ENCODE peak calls at places on chromosomes 2 and 18, in five cellular contexts. Z is foreskin fibroblast, X is GM13977, W is MM.1S, K is spleen. J is an unnamed sample.
A peak's percentile ranks its signal among the peaks of the same experiment; 100 is the strongest.

GRCh38 chr2:172416447-172417058 is 10.8 kb upstream of the ITGA6 start:
- DNase-seq in Z (no peak), X (no peak), W (no peak), K (no peak), J (no peak)

GRCh38 chr2:55003706-55004639 is 46.3 kb downstream of the RTN4 start:
- DNase-seq in Z (no peak), X (no peak), W (no peak), K (no peak), J (no peak)

GRCh38 chr18:58570360-58571064 is 58.4 kb downstream of the ALPK2 start:
- DNase-seq in Z (no peak), X (no peak), W (no peak), K (no peak), J (no peak)

GRCh38 chr18:9947248-9947647 is 33.4 kb downstream of the VAPA start:
- DNase-seq in Z (no peak), X (no peak), W (no peak), K (no peak), J (no peak)

GRCh38 chr2:19125876-19126275 is 232.5 kb downstream of the OSR1 start:
- DNase-seq in Z (no peak), X (no peak), W (no peak), K (no peak), J (no peak)

GRCh38 chr2:176753752-176754474 is 458.7 kb upstream of the HNRNPA3 start:
- DNase-seq in Z (no peak), X (no peak), W (no peak), K (no peak), J (no peak)

GRCh38 chr2:1739961-1740713 is 4.2 kb downstream of the PXDN start:
- DNase-seq in Z (no peak), X (no peak), W (no peak), K (peak; percentile 73), J (no peak)

GRCh38 chr2:96760986-96761832 is 507 bp downstream of the CNNM4 start:
- DNase-seq in Z (no peak), X (no peak), W (no peak), K (peak; percentile 91), J (no peak)

GRCh38 chr2:127763776-127764175 is 47.2 kb downstream of the WDR33 start:
- DNase-seq in Z (peak; percentile 22), X (no peak), W (no peak), K (no peak), J (no peak)

GRCh38 chr2:51717318-51717717 is 685.4 kb upstream of the NRXN1 start:
- DNase-seq in Z (no peak), X (no peak), W (no peak), K (no peak), J (no peak)

GRCh38 chr18:13389491-13390131 is 171.1 kb downstream of the LDLRAD4 start:
- DNase-seq in Z (no peak), X (no peak), W (no peak), K (no peak), J (no peak)

GRCh38 chr18:35478520-35479435 is 19.0 kb downstream of the INO80C start:
- DNase-seq in Z (peak; percentile 95), X (no peak), W (no peak), K (no peak), J (peak; percentile 35)

GRCh38 chr18:60069145-60069544 is 169.3 kb downstream of the PMAIP1 start:
- DNase-seq in Z (no peak), X (no peak), W (no peak), K (no peak), J (no peak)

GRCh38 chr2:168583064-168583709 is 127.1 kb downstream of the CERS6 start:
- DNase-seq in Z (no peak), X (peak; percentile 21), W (peak; percentile 53), K (no peak), J (peak; percentile 34)

GRCh38 chr2:117378653-117379052 is 435.8 kb upstream of the DDX18 start:
- DNase-seq in Z (no peak), X (no peak), W (no peak), K (no peak), J (no peak)

GRCh38 chr2:9765611-9766531 is 77.4 kb upstream of the TAF1B start:
- DNase-seq in Z (no peak), X (no peak), W (no peak), K (no peak), J (no peak)

GRCh38 chr18:70195852-70196434 is 9.5 kb downstream of the RTTN start:
- DNase-seq in Z (peak; percentile 39), X (peak; percentile 27), W (peak; percentile 62), K (no peak), J (peak; percentile 21)

GRCh38 chr2:143219266-143219665 is 90.0 kb downstream of the ARHGAP15 start:
- DNase-seq in Z (no peak), X (no peak), W (no peak), K (no peak), J (no peak)

GRCh38 chr2:109537565-109538221 is 76.1 kb downstream of the SEPTIN10 start:
- DNase-seq in Z (no peak), X (no peak), W (no peak), K (no peak), J (no peak)

GRCh38 chr2:226187601-226188000 is 612.0 kb downstream of the IRS1 start:
- DNase-seq in Z (peak; percentile 80), X (no peak), W (no peak), K (no peak), J (no peak)

GRCh38 chr2:236867441-236868260 is 218.0 kb upstream of the COPS8 start:
- DNase-seq in Z (peak; percentile 73), X (no peak), W (no peak), K (no peak), J (no peak)

GRCh38 chr2:192828175-192828574 is 633.4 kb upstream of the TMEFF2 start:
- DNase-seq in Z (no peak), X (no peak), W (no peak), K (peak; percentile 56), J (no peak)

GRCh38 chr2:153668923-153669322 is 190.4 kb upstream of the RPRM start:
- DNase-seq in Z (no peak), X (no peak), W (no peak), K (peak; percentile 65), J (no peak)

GRCh38 chr18:2336993-2337392 is 234.3 kb downstream of the METTL4 start:
- DNase-seq in Z (no peak), X (no peak), W (no peak), K (no peak), J (no peak)

GRCh38 chr2:226979004-226979403 is 143.2 kb downstream of the RHBDD1 start:
- DNase-seq in Z (no peak), X (no peak), W (no peak), K (no peak), J (no peak)

GRCh38 chr2:20357588-20358394 is 7.1 kb upstream of the PUM2 start:
- DNase-seq in Z (no peak), X (no peak), W (no peak), K (no peak), J (no peak)

GRCh38 chr18:63970803-63971191 is 916 bp downstream of the SERPINB8 start:
- DNase-seq in Z (peak; percentile 32), X (no peak), W (no peak), K (peak; percentile 84), J (no peak)

GRCh38 chr2:67782443-67782842 is 280.4 kb downstream of the C1D start:
- DNase-seq in Z (peak; percentile 58), X (no peak), W (no peak), K (no peak), J (no peak)

GRCh38 chr2:57981369-57981768 is 65.2 kb upstream of the VRK2 start:
- DNase-seq in Z (peak; percentile 54), X (no peak), W (no peak), K (no peak), J (no peak)

GRCh38 chr2:160392201-160392600 is 101.4 kb downstream of the RBMS1 start:
- DNase-seq in Z (no peak), X (no peak), W (no peak), K (no peak), J (no peak)

GRCh38 chr2:9237831-9238230 is 31.2 kb downstream of the ASAP2 start:
- DNase-seq in Z (no peak), X (no peak), W (no peak), K (no peak), J (no peak)

GRCh38 chr2:106159867-106160785 is 34.0 kb downstream of the UXS1 start:
- DNase-seq in Z (no peak), X (no peak), W (no peak), K (peak; percentile 77), J (peak; percentile 29)

GRCh38 chr2:134120160-134120717 is 133.6 kb upstream of the MGAT5 start:
- DNase-seq in Z (no peak), X (no peak), W (no peak), K (peak; percentile 91), J (no peak)

GRCh38 chr18:7132356-7133115 is 14.9 kb upstream of the LAMA1 start:
- DNase-seq in Z (no peak), X (no peak), W (no peak), K (no peak), J (no peak)

GRCh38 chr2:19251554-19251953 is 106.9 kb downstream of the OSR1 start:
- DNase-seq in Z (no peak), X (no peak), W (no peak), K (no peak), J (no peak)

DNA sequence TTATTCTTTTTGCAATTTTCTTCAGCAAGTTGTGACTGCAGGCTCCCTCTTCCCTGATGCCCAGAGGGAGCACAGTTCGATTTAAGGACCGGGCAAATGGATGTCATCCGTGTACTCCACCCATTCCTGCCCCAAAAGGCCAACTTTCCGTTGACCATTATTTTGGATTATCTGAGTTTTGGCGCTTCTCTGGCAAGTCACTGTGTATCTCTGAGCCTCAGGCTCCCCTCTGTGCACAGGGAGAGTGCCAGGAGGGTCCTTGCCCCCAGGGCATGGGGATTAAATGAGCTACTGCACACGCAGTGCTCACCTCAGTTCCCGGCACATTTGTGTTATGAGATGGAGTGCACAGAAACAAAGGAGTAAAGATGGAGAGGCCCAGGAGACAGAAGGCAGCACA is 41.4 kb upstream of the HDAC4 start:
- DNase-seq in Z (no peak), X (no peak), W (no peak), K (no peak), J (no peak)
- TF ChIP-seq CTCF in Z (no peak), X (no peak), W (no peak), K (no peak), J (no peak)

DNA sequence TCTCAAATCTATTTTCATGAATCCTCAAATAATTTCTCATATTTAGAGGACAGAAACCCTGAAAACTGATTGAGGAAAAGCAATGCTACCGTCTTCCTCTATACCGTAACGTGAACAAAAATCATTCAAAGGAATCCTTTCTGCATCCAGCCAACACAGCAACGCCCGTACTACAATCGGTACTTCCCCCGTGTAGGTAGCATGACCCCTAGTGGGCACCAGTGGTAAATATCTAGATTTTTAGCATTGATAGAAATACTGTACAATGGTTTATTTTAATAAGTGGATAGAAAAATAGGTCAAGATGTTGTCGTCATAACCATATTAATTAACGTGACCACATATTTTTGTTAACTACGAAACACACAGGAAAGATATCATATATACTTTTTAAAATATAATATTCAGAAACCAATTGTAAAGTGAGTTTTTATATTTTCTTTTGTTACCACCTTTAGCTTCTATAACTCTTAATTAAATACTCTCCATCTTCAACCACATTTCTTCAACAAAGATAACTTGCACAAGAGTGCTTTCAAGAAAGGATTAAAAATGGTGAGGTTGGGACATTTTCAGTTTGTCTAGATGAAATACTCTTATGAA is 194.1 kb downstream of the SS18 start:
- DNase-seq in Z (peak; percentile 39), X (peak; percentile 48), W (peak; percentile 67), K (no peak), J (peak; percentile 55)
- TF ChIP-seq CTCF in Z (peak; percentile 74), X (peak; percentile 71), W (peak; percentile 80), K (peak; percentile 31), J (peak; percentile 69)

GRCh38 chr18:80023173-80023572 is 11.1 kb upstream of the RBFA start:
- DNase-seq in Z (no peak), X (no peak), W (no peak), K (no peak), J (no peak)
- TF ChIP-seq CTCF in Z (peak; percentile 12), X (peak; percentile 29), W (peak; percentile 32), K (no peak), J (peak; percentile 9)

GRCh38 chr2:66390152-66390551 is 44.8 kb upstream of the MEIS1 start:
- DNase-seq in Z (no peak), X (no peak), W (no peak), K (no peak), J (no peak)
- TF ChIP-seq CTCF in Z (no peak), X (no peak), W (no peak), K (no peak), J (no peak)